ENCODE peak calls at places on chromosomes 16 and 17, in six cellular contexts. H is NCI-H510A; A is SJSA1; P is dermis blood vessel endothelial cell; W is activated T-helper 1 cell treated with anti-CD3 and anti-CD28 coated beads, Interleukin-2, amount 50 U/mL, for 16 hours; Q is activated naive CD4-positive, alpha-beta T cell. N is an unnamed sample.

GRCh38 chr16:26394409-26394808 is 672.3 kb upstream of the C16orf82 start:
- DNase-seq in H (no peak), P (no peak), Q (no peak), A (no peak), W (no peak), N (peak)

GRCh38 chr16:66052745-66053144 is 313.7 kb upstream of the CDH5 start:
- DNase-seq in Q (no peak), H (no peak), W (no peak), P (no peak), A (no peak), N (no peak)

GRCh38 chr17:61847659-61848058 is 15.7 kb downstream of the BRIP1 start:
- DNase-seq in Q (no peak), W (no peak), H (no peak), P (no peak), A (no peak), N (no peak)

GRCh38 chr17:48596735-48597491 is 3.3 kb upstream of the HOXB5 start:
- DNase-seq in Q (no peak), P (peak), A (no peak), W (no peak), H (no peak), N (peak)

GRCh38 chr17:50817142-50817751 is 18.1 kb upstream of the WFIKKN2 start:
- DNase-seq in P (peak), A (peak), Q (peak), H (no peak), W (peak), N (no peak)

GRCh38 chr16:68379472-68380347 is 68.6 kb downstream of the SMPD3 start:
- DNase-seq in A (no peak), H (no peak), P (no peak), Q (no peak), W (no peak), N (no peak)

GRCh38 chr17:82244413-82245140 is 15.7 kb downstream of the SLC16A3 start:
- DNase-seq in H (no peak), W (no peak), P (peak), Q (no peak), A (no peak), N (no peak)

GRCh38 chr16:23119570-23119969 is 29.7 kb downstream of the USP31 start:
- DNase-seq in W (no peak), Q (no peak), H (no peak), P (no peak), A (no peak), N (no peak)

GRCh38 chr17:77147357-77147801 is 6.6 kb downstream of the SEC14L1 start:
- DNase-seq in P (no peak), Q (no peak), W (no peak), A (no peak), H (no peak), N (no peak)

GRCh38 chr17:47188266-47188665 is 829 bp downstream of the CDC27 start:
- DNase-seq in P (peak), H (no peak), Q (no peak), W (no peak), A (peak), N (no peak)

GRCh38 chr17:48439875-48440505 is 10.0 kb upstream of the SKAP1 start:
- DNase-seq in Q (no peak), A (no peak), W (no peak), H (no peak), P (no peak), N (no peak)

GRCh38 chr16:21663889-21664647 is at the start of gene OTOA:
- DNase-seq in Q (no peak), H (no peak), A (no peak), P (no peak), W (no peak), N (no peak)

GRCh38 chr16:67539691-67540635 is 11.3 kb downstream of the RIPOR1 start:
- DNase-seq in P (no peak), Q (no peak), A (no peak), W (no peak), H (no peak), N (no peak)

GRCh38 chr17:50129303-50129945 is 536 bp downstream of the SAMD14 start:
- DNase-seq in H (no peak), Q (peak), W (no peak), P (peak), A (no peak), N (no peak)

GRCh38 chr17:42775534-42776098 is 2.4 kb downstream of the VPS25 start:
- DNase-seq in A (peak), Q (no peak), P (peak), H (no peak), W (no peak), N (no peak)

GRCh38 chr16:76970087-76970744 is 220.8 kb upstream of the MON1B start:
- DNase-seq in Q (no peak), A (no peak), W (no peak), H (no peak), P (peak), N (no peak)

GRCh38 chr17:63189082-63189481 is 223.0 kb downstream of the TANC2 start:
- DNase-seq in H (no peak), A (no peak), P (no peak), Q (no peak), W (no peak), N (no peak)

GRCh38 chr16:69566437-69567030 is 768 bp downstream of the NFAT5 start:
- DNase-seq in H (no peak), A (peak), P (peak), Q (no peak), W (no peak), N (no peak)

GRCh38 chr17:5877948-5878347 is 192.2 kb upstream of the WSCD1 start:
- DNase-seq in A (no peak), Q (no peak), P (no peak), W (no peak), H (no peak), N (no peak)

GRCh38 chr16:88804173-88804551 is 573 bp downstream of the CDT1 start:
- DNase-seq in A (no peak), H (no peak), Q (no peak), P (no peak), W (no peak), N (no peak)

GRCh38 chr16:69565611-69566436 is at the start of gene NFAT5:
- DNase-seq in W (peak), H (peak), P (peak), Q (peak), A (peak), N (peak)

GRCh38 chr16:50735629-50736122 is 6.2 kb upstream of the CYLD start:
- DNase-seq in W (no peak), H (no peak), P (no peak), A (no peak), Q (no peak), N (no peak)

GRCh38 chr17:82107341-82107860 is 9.4 kb upstream of the FASN start:
- DNase-seq in W (no peak), H (peak), Q (no peak), P (peak), A (no peak), N (no peak)

GRCh38 chr17:44989552-44990138 is 21.5 kb upstream of the C1QL1 start:
- DNase-seq in W (no peak), P (no peak), Q (no peak), A (no peak), H (no peak), N (no peak)

GRCh38 chr17:38735161-38735997 is 5.2 kb downstream of the CISD3 start:
- DNase-seq in A (peak), Q (peak), W (peak), H (no peak), P (peak), N (no peak)

GRCh38 chr17:70906808-70907207 is 737.5 kb downstream of the KCNJ2 start:
- DNase-seq in A (no peak), H (no peak), P (no peak), Q (no peak), W (no peak), N (no peak)

GRCh38 chr17:56125830-56126819 is 27.1 kb upstream of the ANKFN1 start:
- DNase-seq in P (peak), W (no peak), Q (no peak), A (peak), H (no peak), N (no peak)

GRCh38 chr16:88471575-88471974 is 18.5 kb downstream of the ZFPM1 start:
- DNase-seq in H (no peak), W (no peak), Q (no peak), A (no peak), P (no peak), N (no peak)

GRCh38 chr17:81579821-81580321 is 27.7 kb upstream of the FAAP100 start:
- DNase-seq in W (no peak), Q (no peak), P (no peak), A (no peak), H (no peak), N (no peak)

GRCh38 chr16:27273670-27274522 is 5.3 kb upstream of the NSMCE1 start:
- DNase-seq in Q (no peak), A (no peak), P (no peak), W (no peak), H (no peak), N (no peak)

GRCh38 chr17:61669522-61669921 is 78.5 kb upstream of the NACA2 start:
- DNase-seq in W (no peak), H (no peak), Q (no peak), A (no peak), P (no peak), N (no peak)

GRCh38 chr17:16286009-16286946 is 67.0 kb downstream of the CENPV start:
- DNase-seq in A (peak), H (peak), W (peak), Q (peak), P (peak), N (no peak)